ENCODE peak calls at places on chromosome 6, in five cellular contexts. O, A, M, Q and T are unnamed samples.

GRCh38 chr6:131980791-131981623 is 29.8 kb upstream of the CCN2 start:
- DNase-seq in O (no peak), M (no peak), Q (no peak), A (no peak), T (no peak)

GRCh38 chr6:102126488-102126887 is 733.0 kb downstream of the GRIK2 start:
- DNase-seq in A (no peak), M (no peak), Q (no peak), O (no peak), T (no peak)

GRCh38 chr6:105981002-105981887 is 104.9 kb upstream of the PRDM1 start:
- DNase-seq in Q (no peak), M (peak; percentile 79), A (peak; percentile 48), O (peak; percentile 43), T (no peak)

GRCh38 chr6:161237176-161237575 is 36.7 kb downstream of the AGPAT4 start:
- DNase-seq in M (no peak), A (no peak), O (no peak), Q (no peak), T (no peak)

GRCh38 chr6:158509465-158509864 is 50.4 kb upstream of the TMEM181 start:
- DNase-seq in M (no peak), A (peak; percentile 12), Q (no peak), O (no peak), T (no peak)

GRCh38 chr6:147699637-147700036 is 191.1 kb downstream of the SAMD5 start:
- DNase-seq in M (no peak), Q (no peak), O (peak; percentile 68), A (no peak), T (no peak)

GRCh38 chr6:11754625-11755289 is 23.8 kb downstream of the ADTRP start:
- DNase-seq in M (no peak), O (no peak), Q (no peak), A (no peak), T (no peak)

GRCh38 chr6:35674594-35674993 is 14.1 kb downstream of the FKBP5 start:
- DNase-seq in Q (no peak), A (no peak), O (no peak), M (no peak), T (no peak)

GRCh38 chr6:97594834-97595233 is 311.8 kb upstream of the MMS22L start:
- DNase-seq in O (peak; percentile 24), A (no peak), Q (no peak), M (no peak), T (no peak)

GRCh38 chr6:113755449-113756289 is 101.5 kb upstream of the MARCKS start:
- DNase-seq in Q (no peak), A (no peak), M (no peak), O (no peak), T (no peak)

GRCh38 chr6:168116975-168117899 is 38.2 kb upstream of the FRMD1 start:
- DNase-seq in A (peak; percentile 25), Q (no peak), O (peak; percentile 11), M (peak; percentile 39), T (no peak)

GRCh38 chr6:162056745-162057144 is 670.8 kb downstream of the PRKN start:
- DNase-seq in Q (peak; percentile 5), A (peak; percentile 69), O (peak; percentile 38), M (peak; percentile 48), T (no peak)

GRCh38 chr6:41288025-41288777 is 1.7 kb upstream of the TREM1 start:
- DNase-seq in O (peak; percentile 69), A (no peak), M (no peak), Q (peak; percentile 10), T (no peak)

GRCh38 chr6:151078655-151079054 is 161.1 kb upstream of the AKAP12 start:
- DNase-seq in Q (no peak), M (no peak), A (no peak), O (no peak), T (no peak)

GRCh38 chr6:151075527-151075926 is 164.2 kb upstream of the AKAP12 start:
- DNase-seq in M (no peak), O (no peak), A (no peak), Q (no peak), T (no peak)

GRCh38 chr6:151075005-151075404 is 164.8 kb upstream of the AKAP12 start:
- DNase-seq in Q (no peak), M (no peak), O (no peak), A (no peak), T (no peak)

GRCh38 chr6:151071295-151071694 is 168.5 kb upstream of the AKAP12 start:
- DNase-seq in Q (no peak), O (peak; percentile 79), M (no peak), A (no peak), T (no peak)

GRCh38 chr6:151075943-151076555 is 163.7 kb upstream of the AKAP12 start:
- DNase-seq in O (no peak), M (no peak), Q (no peak), A (no peak), T (no peak)
- H2BK12ac ChIP-seq in O (no peak overlapping the region), M (no peak overlapping the region), Q (no peak overlapping the region), A (no peak overlapping the region), T (no peak overlapping the region)

GRCh38 chr6:130755368-130756034 is 71.7 kb upstream of the SMLR1 start:
- DNase-seq in Q (no peak), A (no peak), M (no peak), O (no peak), T (no peak)
- H2AFZ ChIP-seq in Q (no peak overlapping the region), A (no peak overlapping the region), M (no peak overlapping the region), O (no peak overlapping the region), T (no peak overlapping the region)

DNA sequence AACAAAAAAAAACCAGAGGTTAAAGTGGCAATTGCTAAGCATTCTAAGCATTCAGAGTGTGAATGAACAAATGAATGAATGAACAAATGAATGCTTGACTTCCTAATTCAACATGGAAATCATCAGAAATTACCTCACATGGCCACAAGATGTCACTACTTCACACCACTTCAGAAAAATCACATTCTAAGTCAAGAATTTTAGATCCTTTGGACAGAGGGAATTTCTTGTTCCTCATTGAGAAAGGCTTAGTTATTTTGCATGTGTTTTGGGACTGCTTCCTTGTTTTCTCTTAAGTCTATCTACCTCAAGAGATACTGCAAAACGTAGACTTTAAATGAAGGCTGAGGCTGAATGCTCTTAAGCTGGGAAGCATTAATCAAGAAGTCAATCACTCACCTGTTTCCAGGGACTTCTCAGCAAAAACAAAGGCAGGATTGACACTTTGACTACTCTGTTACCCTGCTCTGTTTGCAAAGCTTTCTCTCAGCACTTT is 120.2 kb downstream of the MBOAT1 start:
- DNase-seq in A (no peak), O (peak; percentile 59), M (no peak), Q (peak; percentile 70), T (peak; percentile 57)
- H2BK12ac ChIP-seq in A (no peak overlapping the region), O (no peak overlapping the region), M (no peak overlapping the region), Q (no peak overlapping the region), T (no peak overlapping the region)

GRCh38 chr6:5130135-5130866 is 45.2 kb downstream of the PPP1R3G start:
- DNase-seq in O (no peak), M (no peak), A (no peak), Q (no peak), T (no peak)

GRCh38 chr6:5136856-5137255 is 51.7 kb downstream of the PPP1R3G start:
- DNase-seq in Q (no peak), M (no peak), A (no peak), O (no peak), T (no peak)

GRCh38 chr6:5133943-5134342 is 48.8 kb downstream of the PPP1R3G start:
- DNase-seq in Q (no peak), M (no peak), O (no peak), A (no peak), T (no peak)

GRCh38 chr6:5135783-5136376 is 50.7 kb downstream of the PPP1R3G start:
- DNase-seq in A (no peak), Q (peak; percentile 62), O (peak; percentile 40), M (peak; percentile 76), T (no peak)

DNA sequence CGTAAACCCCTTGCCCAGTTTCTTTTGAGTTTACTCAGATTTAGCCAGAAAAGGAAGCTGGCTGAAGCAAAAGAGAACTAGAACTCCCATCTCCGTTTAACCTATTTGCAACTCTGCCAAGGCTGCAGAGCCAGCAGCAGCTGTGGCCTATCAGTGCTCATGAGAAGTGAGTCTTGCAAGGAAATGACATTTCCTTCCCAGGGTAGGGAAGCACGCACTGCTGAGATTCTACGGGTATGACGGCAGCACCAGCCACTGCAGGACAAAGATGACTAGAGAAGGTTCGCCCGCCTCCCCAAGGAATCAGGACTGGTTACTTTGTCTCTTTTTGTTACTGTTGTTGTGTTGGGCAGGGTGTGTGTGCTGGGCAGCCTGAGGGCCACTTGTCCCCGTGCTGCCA is 47.6 kb downstream of the PPP1R3G start:
- DNase-seq in Q (peak; percentile 16), O (peak; percentile 93), M (no peak), A (peak; percentile 75), T (no peak)
- H2AFZ ChIP-seq in Q (no peak overlapping the region), O (no peak overlapping the region), M (no peak overlapping the region), A (no peak overlapping the region), T (peak overlapping the region; percentile 2)

GRCh38 chr6:134309227-134309626 is 8.7 kb downstream of the SGK1 start:
- DNase-seq in Q (no peak), M (no peak), O (no peak), A (no peak), T (no peak)
- H2BK12ac ChIP-seq in Q (no peak overlapping the region), M (no peak overlapping the region), O (no peak overlapping the region), A (no peak overlapping the region), T (no peak overlapping the region)

GRCh38 chr6:100260584-100260983 is 204.1 kb downstream of the SIM1 start:
- DNase-seq in M (no peak), O (no peak), Q (peak; percentile 69), A (no peak), T (no peak)

GRCh38 chr6:100262086-100262485 is 202.6 kb downstream of the SIM1 start:
- DNase-seq in Q (no peak), A (no peak), M (no peak), O (no peak), T (no peak)

GRCh38 chr6:100257661-100258395 is 206.9 kb downstream of the SIM1 start:
- DNase-seq in M (no peak), Q (peak; percentile 55), A (no peak), O (peak; percentile 84), T (peak; percentile 33)

GRCh38 chr6:100258752-100259151 is 206.0 kb downstream of the SIM1 start:
- DNase-seq in A (no peak), O (no peak), M (no peak), Q (no peak), T (no peak)

DNA sequence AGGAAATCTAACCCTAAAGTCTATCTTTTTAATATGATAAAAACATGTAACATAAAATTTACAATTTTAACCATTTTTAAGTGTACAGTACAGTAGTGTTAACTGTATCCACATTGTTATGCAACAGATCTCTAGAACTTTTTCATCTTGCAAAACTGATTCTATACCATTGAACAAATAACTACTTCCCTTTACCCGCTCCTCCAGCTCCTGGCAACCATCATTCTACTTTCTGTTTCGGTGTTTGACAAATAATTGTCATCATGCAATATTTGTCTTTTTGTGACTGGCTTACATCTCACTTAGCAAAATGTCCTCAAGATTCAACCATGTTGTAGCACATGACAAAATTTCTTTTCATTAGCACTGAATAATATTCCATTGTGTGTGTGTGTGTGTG is 203.2 kb downstream of the SIM1 start:
- DNase-seq in M (no peak), O (no peak), A (no peak), Q (no peak), T (no peak)
- H2AFZ ChIP-seq in M (no peak overlapping the region), O (no peak overlapping the region), A (no peak overlapping the region), Q (no peak overlapping the region), T (no peak overlapping the region)